ENCODE peak calls at places on chromosomes 12 and 14, in four cellular contexts. P is K562, Y is HepG2, O is GM12878. R is an unnamed sample.
A peak's percentile ranks its signal among the peaks of the same experiment; 100 is the strongest.

GRCh38 chr14:51458563-51458955 is 193.2 kb upstream of the FRMD6 start:
- DNase-seq in P (no peak), Y (no peak), O (no peak), R (no peak)

GRCh38 chr14:85531141-85531593 is 1.2 kb downstream of the FLRT2 start:
- DNase-seq in P (no peak), Y (no peak), O (no peak), R (no peak)

GRCh38 chr12:49808686-49809368 is 19.4 kb downstream of the NCKAP5L start:
- DNase-seq in P (no peak), Y (no peak), O (no peak), R (no peak)

GRCh38 chr12:102059343-102059742 is 2.4 kb downstream of the WASHC3 start:
- DNase-seq in P (peak; percentile 8), Y (peak; percentile 89), O (no peak), R (no peak)

GRCh38 chr12:117009759-117010158 is 89.5 kb downstream of the TESC start:
- DNase-seq in P (no peak), Y (no peak), O (no peak), R (no peak)

GRCh38 chr12:51536159-51536558 is 54.9 kb upstream of the SCN8A start:
- DNase-seq in P (no peak), Y (no peak), O (no peak), R (no peak)

GRCh38 chr12:52074006-52074405 is 4.2 kb downstream of the ATG101 start:
- DNase-seq in P (no peak), Y (no peak), O (peak; percentile 63), R (no peak)

GRCh38 chr12:119649202-119649808 is 18.6 kb upstream of the PRKAB1 start:
- DNase-seq in P (peak; percentile 60), Y (no peak), O (no peak), R (peak; percentile 41)

GRCh38 chr12:85076688-85077430 is 40.7 kb downstream of the LRRIQ1 start:
- DNase-seq in P (peak; percentile 1), Y (peak; percentile 43), O (no peak), R (peak; percentile 41)

GRCh38 chr12:25769076-25769945 is 189.2 kb upstream of the RASSF8 start:
- DNase-seq in P (no peak), Y (no peak), O (no peak), R (no peak)

GRCh38 chr14:61193471-61193870 is 87.7 kb downstream of the TMEM30B start:
- DNase-seq in P (no peak), Y (no peak), O (no peak), R (no peak)

GRCh38 chr14:53946071-53946403 is 10.6 kb downstream of the BMP4 start:
- DNase-seq in P (no peak), Y (no peak), O (no peak), R (no peak)

GRCh38 chr12:18750087-18750486 is 12.2 kb downstream of the CAPZA3 start:
- DNase-seq in P (no peak), Y (no peak), O (no peak), R (no peak)

GRCh38 chr12:48677782-48678181 is 4.3 kb downstream of the KANSL2 start:
- DNase-seq in P (no peak), Y (no peak), O (no peak), R (no peak)

GRCh38 chr12:11652351-11653040 is 3.0 kb downstream of the ETV6 start:
- DNase-seq in P (no peak), Y (no peak), O (peak; percentile 71), R (no peak)

GRCh38 chr12:50984899-50985298 is 32.6 kb downstream of the HIGD1C start:
- DNase-seq in P (no peak), Y (no peak), O (no peak), R (no peak)

DNA sequence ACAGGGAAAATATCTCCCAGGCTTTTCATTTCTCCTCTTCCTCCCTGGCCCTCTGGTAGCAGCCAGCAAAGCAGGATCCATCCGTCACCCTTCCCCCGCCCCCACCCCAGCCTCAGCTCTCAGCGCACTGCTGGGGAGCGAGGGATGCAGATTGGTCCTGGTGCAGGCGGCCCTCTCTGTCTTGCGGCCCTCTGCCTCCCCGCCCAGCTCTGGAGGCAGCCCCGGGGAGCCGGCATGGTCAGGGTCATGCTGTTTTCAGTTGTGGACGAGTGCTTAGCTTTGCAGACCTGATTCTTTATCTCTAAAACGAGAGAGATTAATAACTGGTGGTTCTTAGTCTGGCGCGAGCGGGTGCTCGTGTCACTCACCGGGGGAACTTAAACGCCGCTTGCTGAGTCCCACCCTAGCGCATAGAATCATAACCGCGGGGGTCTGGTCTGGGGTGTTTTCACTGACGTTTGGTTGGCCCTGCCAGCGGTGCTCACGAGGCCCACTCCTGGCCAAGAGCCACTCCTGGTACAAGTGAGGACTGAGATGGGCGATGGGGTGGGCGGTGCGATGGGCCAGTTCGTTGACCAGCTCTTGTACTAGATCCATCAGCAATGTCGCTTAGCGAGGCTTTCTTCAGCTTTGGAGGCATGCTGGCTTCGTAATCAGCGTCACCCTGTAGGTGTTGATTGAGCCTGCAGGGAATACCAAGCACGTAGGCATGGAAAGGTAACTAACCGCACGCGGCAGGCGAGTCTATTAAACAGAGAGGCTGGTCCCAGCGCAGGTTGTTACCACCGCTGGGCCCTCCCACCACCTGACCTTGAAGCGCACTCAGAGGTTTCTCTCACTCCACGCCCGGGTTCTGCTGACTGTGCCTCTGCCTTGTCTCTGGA is 95.2 kb downstream of the TSPAN9 start:
- DNase-seq in P (no peak), Y (no peak), O (no peak), R (no peak)
- TF ChIP-seq BHLHE40 in P (no peak), Y (no peak), O (no peak), R (no peak)

GRCh38 chr12:121089031-121089812 is 43.5 kb upstream of the P2RX7 start:
- DNase-seq in P (peak; percentile 27), Y (peak; percentile 53), O (no peak), R (no peak)
- TF ChIP-seq FOXK2 in P (no peak), Y (no peak), O (no peak), R (no peak)

GRCh38 chr14:76083796-76084195 is 67.9 kb upstream of the GPATCH2L start:
- DNase-seq in P (peak; percentile 67), Y (no peak), O (no peak), R (no peak)

GRCh38 chr14:76085358-76085757 is 66.4 kb upstream of the GPATCH2L start:
- DNase-seq in P (no peak), Y (no peak), O (no peak), R (no peak)

GRCh38 chr14:76086636-76087035 is 65.1 kb upstream of the GPATCH2L start:
- DNase-seq in P (no peak), Y (no peak), O (no peak), R (no peak)

GRCh38 chr14:76081642-76082041 is 70.1 kb upstream of the GPATCH2L start:
- DNase-seq in P (no peak), Y (no peak), O (no peak), R (no peak)

DNA sequence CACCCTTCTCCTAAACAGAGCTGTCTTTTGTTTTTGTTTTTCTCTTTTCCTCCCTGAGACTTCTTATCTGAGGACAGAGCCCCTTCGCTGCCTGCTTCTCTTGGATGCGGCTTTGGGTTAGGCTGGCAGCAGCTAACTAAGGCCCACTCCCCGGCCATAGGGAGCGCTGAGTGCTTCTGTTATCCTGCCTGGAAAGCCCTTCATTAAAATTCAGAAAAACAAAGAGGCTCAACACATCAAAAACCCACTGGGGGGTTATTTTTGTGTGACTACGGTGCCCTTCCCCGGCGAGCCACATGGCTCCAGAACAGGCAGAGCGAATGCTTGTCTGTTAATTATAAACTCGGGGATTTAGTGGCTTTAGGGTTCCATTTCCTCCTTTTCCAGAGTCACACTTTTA is 67.3 kb upstream of the GPATCH2L start:
- DNase-seq in P (no peak), Y (no peak), O (no peak), R (no peak)
- TF ChIP-seq BHLHE40 in P (no peak), Y (no peak), O (no peak), R (no peak)

DNA sequence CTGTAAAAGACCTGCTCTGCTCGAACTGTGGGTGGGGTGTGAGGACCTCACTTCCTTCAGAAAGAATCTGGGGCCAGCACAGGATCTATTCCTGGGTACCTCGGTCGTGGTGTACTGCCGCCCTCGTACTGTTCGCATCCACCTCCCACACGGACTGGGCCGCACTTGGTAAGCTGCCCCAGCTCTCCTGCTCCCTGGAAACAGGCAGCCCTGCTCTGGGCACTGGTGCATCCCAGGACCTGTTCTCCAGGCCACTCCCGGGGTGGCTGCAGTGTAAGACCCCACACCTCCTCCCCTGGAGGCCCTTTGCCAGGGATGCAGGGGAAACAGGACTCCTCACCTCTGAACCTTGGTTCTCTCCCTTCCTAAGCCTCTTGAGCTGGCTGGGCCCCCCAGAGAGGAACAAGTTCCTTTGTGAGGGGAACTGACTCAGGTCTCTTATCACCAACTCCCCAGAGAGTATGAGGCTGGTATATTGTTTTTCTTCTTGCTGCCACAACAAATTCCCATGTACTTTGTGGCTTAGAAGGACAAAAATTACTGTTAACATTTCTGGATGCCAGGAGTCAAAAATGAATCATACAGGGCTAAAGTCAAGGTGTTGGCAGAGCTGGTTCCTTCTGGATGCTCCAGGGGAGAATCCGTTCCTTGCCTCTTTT is 276.5 kb downstream of the NUAK1 start:
- DNase-seq in P (no peak), Y (no peak), O (no peak), R (no peak)
- TF ChIP-seq FOXK2 in P (no peak), Y (no peak), O (no peak), R (no peak)

GRCh38 chr12:46373303-46374182 is 970 bp upstream of the SLC38A2 start:
- DNase-seq in P (peak; percentile 43), Y (peak; percentile 72), O (no peak), R (peak; percentile 35)
- TF ChIP-seq BHLHE40 in P (peak; percentile 84), Y (peak; percentile 89), O (peak; percentile 93), R (no peak)